ENCODE peak calls at places on chromosomes 16 and 17, in four cellular contexts. One of them, this sample, is unnamed.

GRCh38 chr17:73695035-73695738 is 50.9 kb upstream of the SDK2 start:
- DNase-seq in non-pigmented ciliary epithelial cell: no peak
- DNase-seq in A172: no peak
- DNase-seq in activated CD4-positive, CD25-positive, alpha-beta regulatory T cell: no peak
- DNase-seq in this sample: no peak

GRCh38 chr17:82781894-82782274 is 30.0 kb downstream of the TBCD start:
- DNase-seq in non-pigmented ciliary epithelial cell: no peak
- DNase-seq in A172: peak; percentile 65
- DNase-seq in activated CD4-positive, CD25-positive, alpha-beta regulatory T cell: peak; percentile 75
- DNase-seq in this sample: peak; percentile 90

GRCh38 chr16:59698341-59698979 is 964.3 kb upstream of the GOT2 start:
- DNase-seq in non-pigmented ciliary epithelial cell: peak; percentile 24
- DNase-seq in A172: no peak
- DNase-seq in activated CD4-positive, CD25-positive, alpha-beta regulatory T cell: no peak
- DNase-seq in this sample: no peak

GRCh38 chr17:79322216-79323123 is 247.8 kb downstream of the ENGASE start:
- DNase-seq in non-pigmented ciliary epithelial cell: no peak
- DNase-seq in A172: no peak
- DNase-seq in activated CD4-positive, CD25-positive, alpha-beta regulatory T cell: no peak
- DNase-seq in this sample: no peak

GRCh38 chr17:64781394-64781793 is 119.3 kb upstream of the SMURF2 start:
- DNase-seq in non-pigmented ciliary epithelial cell: no peak
- DNase-seq in A172: no peak
- DNase-seq in activated CD4-positive, CD25-positive, alpha-beta regulatory T cell: no peak
- DNase-seq in this sample: peak; percentile 87

GRCh38 chr17:67365762-67366192 is 600 bp downstream of the PSMD12 start:
- DNase-seq in non-pigmented ciliary epithelial cell: no peak
- DNase-seq in A172: no peak
- DNase-seq in activated CD4-positive, CD25-positive, alpha-beta regulatory T cell: no peak
- DNase-seq in this sample: no peak

GRCh38 chr17:55134486-55135157 is 130.1 kb upstream of the HLF start:
- DNase-seq in non-pigmented ciliary epithelial cell: no peak
- DNase-seq in A172: no peak
- DNase-seq in activated CD4-positive, CD25-positive, alpha-beta regulatory T cell: no peak
- DNase-seq in this sample: no peak

GRCh38 chr16:11609474-11610120 is 22.9 kb upstream of the LITAF start:
- DNase-seq in non-pigmented ciliary epithelial cell: no peak
- DNase-seq in A172: no peak
- DNase-seq in activated CD4-positive, CD25-positive, alpha-beta regulatory T cell: no peak
- DNase-seq in this sample: no peak

GRCh38 chr16:11238272-11239202 is 17.5 kb downstream of the SOCS1 start:
- DNase-seq in non-pigmented ciliary epithelial cell: no peak
- DNase-seq in A172: no peak
- DNase-seq in activated CD4-positive, CD25-positive, alpha-beta regulatory T cell: no peak
- DNase-seq in this sample: no peak

GRCh38 chr16:68234188-68235104 is 1.5 kb downstream of the ESRP2 start:
- DNase-seq in non-pigmented ciliary epithelial cell: no peak
- DNase-seq in A172: no peak
- DNase-seq in activated CD4-positive, CD25-positive, alpha-beta regulatory T cell: no peak
- DNase-seq in this sample: no peak

GRCh38 chr16:57562669-57563486 is 20.4 kb downstream of the ADGRG5 start:
- DNase-seq in non-pigmented ciliary epithelial cell: no peak
- DNase-seq in A172: no peak
- DNase-seq in activated CD4-positive, CD25-positive, alpha-beta regulatory T cell: no peak
- DNase-seq in this sample: no peak

GRCh38 chr16:78918805-78919204 is 681.7 kb downstream of the MAF start:
- DNase-seq in non-pigmented ciliary epithelial cell: no peak
- DNase-seq in A172: no peak
- DNase-seq in activated CD4-positive, CD25-positive, alpha-beta regulatory T cell: no peak
- DNase-seq in this sample: no peak

GRCh38 chr16:65195998-65196397 is 74.1 kb upstream of the CDH11 start:
- DNase-seq in non-pigmented ciliary epithelial cell: no peak
- DNase-seq in A172: no peak
- DNase-seq in activated CD4-positive, CD25-positive, alpha-beta regulatory T cell: no peak
- DNase-seq in this sample: no peak